ENCODE peak calls at places on chromosomes 1 and 21, in ten cellular contexts. D is kidney, M is endodermal cell, O is PC-3, V is SK-N-SH, X is left ventricle myocardium inferior, E is Caco-2, G is upper lobe of left lung, W is breast epithelium, I is heart left ventricle. L is an unnamed sample.

GRCh38 chr21:36408568-36408967 is 23.4 kb downstream of the CHAF1B start:
- DNase-seq in X (no peak), M (no peak), W (no peak), O (no peak), G (no peak), V (no peak), D (no peak), I (no peak), E (no peak), L (no peak)

GRCh38 chr1:2393471-2393877 is 1.8 kb downstream of the RER1 start:
- DNase-seq in V (no peak), D (peak), G (no peak), E (no peak), I (no peak), O (no peak), W (no peak), M (no peak), X (no peak), L (no peak)

GRCh38 chr1:63732666-63733065 is 41.2 kb upstream of the ROR1 start:
- DNase-seq in E (no peak), X (no peak), W (no peak), G (no peak), V (no peak), O (no peak), M (no peak), D (no peak), I (no peak), L (no peak)

GRCh38 chr1:153790282-153790995 is 15.2 kb downstream of the SLC27A3 start:
- DNase-seq in E (no peak), V (no peak), D (peak), X (peak), W (peak), M (no peak), I (peak), G (no peak), O (no peak), L (no peak)

GRCh38 chr1:25004355-25004754 is 74.3 kb upstream of the RUNX3 start:
- DNase-seq in W (no peak), D (no peak), E (no peak), I (no peak), G (no peak), X (no peak), V (no peak), O (no peak), M (no peak), L (no peak)

GRCh38 chr1:22861764-22862440 is 110.8 kb downstream of the LACTBL1 start:
- DNase-seq in X (no peak), G (no peak), O (peak), E (peak), M (peak), I (no peak), V (peak), W (no peak), D (no peak), L (no peak)

GRCh38 chr1:204147392-204148097 is 4.3 kb downstream of the ETNK2 start:
- DNase-seq in G (no peak), V (no peak), I (no peak), X (no peak), D (no peak), W (no peak), E (no peak), M (peak), O (no peak), L (no peak)

GRCh38 chr1:156717411-156717810 is 10.9 kb upstream of the METTL25B start:
- DNase-seq in I (no peak), M (no peak), G (no peak), W (no peak), X (no peak), D (no peak), V (no peak), O (no peak), E (no peak), L (no peak)

GRCh38 chr1:11692899-11693590 is 1.5 kb downstream of the DRAXIN start:
- DNase-seq in I (no peak), M (no peak), G (no peak), X (no peak), V (no peak), E (no peak), D (no peak), W (peak), O (peak), L (no peak)

GRCh38 chr1:117436528-117436927 is 69.3 kb downstream of the MAN1A2 start:
- DNase-seq in I (no peak), M (no peak), X (no peak), G (no peak), E (no peak), W (no peak), O (no peak), D (no peak), V (no peak), L (no peak)

GRCh38 chr1:22039594-22040347 is 12.7 kb upstream of the CDC42 start:
- DNase-seq in O (peak), W (no peak), D (peak), E (no peak), G (no peak), V (no peak), M (peak), I (peak), X (peak), L (no peak)

GRCh38 chr1:172277277-172277676 is 143.2 kb upstream of the C1orf105 start:
- DNase-seq in M (no peak), E (no peak), X (no peak), W (no peak), V (no peak), G (no peak), I (no peak), O (no peak), D (no peak), L (no peak)

GRCh38 chr1:29425656-29426055 is 189.3 kb downstream of the PTPRU start:
- DNase-seq in E (no peak), G (no peak), I (no peak), D (no peak), O (no peak), V (no peak), W (no peak), X (no peak), M (no peak), L (no peak)

GRCh38 chr1:168789501-168789900 is 60.5 kb upstream of the DPT start:
- DNase-seq in W (no peak), O (no peak), E (no peak), V (no peak), I (no peak), D (no peak), G (no peak), X (no peak), M (no peak), L (no peak)

GRCh38 chr1:182299728-182300581 is 91.6 kb downstream of the GLUL start:
- DNase-seq in W (no peak), E (peak), I (peak), D (no peak), G (no peak), X (peak), O (no peak), M (peak), V (peak), L (no peak)

GRCh38 chr1:29624320-29624719 is 388.0 kb downstream of the PTPRU start:
- DNase-seq in I (no peak), G (no peak), E (no peak), V (no peak), D (no peak), O (no peak), X (no peak), W (no peak), M (no peak), L (no peak)

GRCh38 chr1:17834561-17835100 is 79.5 kb downstream of the ACTL8 start:
- DNase-seq in W (no peak), V (peak), D (peak), O (no peak), I (no peak), E (no peak), M (peak), X (no peak), G (no peak), L (no peak)

GRCh38 chr1:107339775-107340174 is 198.9 kb downstream of the NTNG1 start:
- DNase-seq in W (no peak), V (no peak), E (no peak), M (no peak), I (no peak), G (no peak), O (no peak), D (no peak), X (no peak), L (no peak)

GRCh38 chr1:93977546-93977945 is 68.3 kb upstream of the GCLM start:
- DNase-seq in W (no peak), E (no peak), D (no peak), I (no peak), G (no peak), X (no peak), M (no peak), O (peak), V (no peak), L (no peak)

GRCh38 chr1:159141584-159142518 is 29.6 kb upstream of the CADM3 start:
- DNase-seq in V (peak), W (no peak), O (peak), E (no peak), D (no peak), I (no peak), M (peak), X (no peak), G (no peak), L (no peak)

GRCh38 chr1:158999301-159000069 is 10.2 kb upstream of the IFI16 start:
- DNase-seq in E (no peak), X (peak), O (peak), W (peak), I (peak), G (no peak), M (peak), V (no peak), D (peak), L (no peak)

GRCh38 chr21:31173881-31174555 is 135.7 kb upstream of the KRTAP19-8 start:
- DNase-seq in W (no peak), O (no peak), I (peak), D (no peak), V (peak), X (peak), M (no peak), E (no peak), G (peak), L (no peak)

GRCh38 chr1:23344987-23345472 is 946 bp upstream of the HNRNPR start:
- DNase-seq in M (no peak), O (no peak), D (no peak), I (no peak), X (no peak), W (no peak), G (no peak), V (peak), E (peak), L (no peak)

GRCh38 chr1:212949771-212950170 is 570 bp upstream of the VASH2 start:
- DNase-seq in I (no peak), G (no peak), M (no peak), V (no peak), W (no peak), E (no peak), X (no peak), D (no peak), O (no peak), L (no peak)
- H3K4me3 ChIP-seq in I (peak), G (no peak), M (peak), V (peak), W (peak), E (peak), X (peak), D (peak), O (peak), L (peak)

GRCh38 chr21:45419162-45419561 is 14.2 kb downstream of the COL18A1 start:
- DNase-seq in M (no peak), O (no peak), E (no peak), I (no peak), G (peak), X (peak), D (peak), W (no peak), V (no peak), L (no peak)
- H3K4me3 ChIP-seq in M (no peak), O (no peak), E (no peak), I (no peak), G (no peak), X (no peak), D (peak), W (no peak), V (no peak), L (no peak)

GRCh38 chr1:103854279-103854678 is 104.6 kb downstream of the AMY1C start:
- DNase-seq in V (no peak), W (no peak), D (no peak), X (no peak), O (no peak), M (no peak), E (no peak), G (no peak), I (no peak), L (no peak)

DNA sequence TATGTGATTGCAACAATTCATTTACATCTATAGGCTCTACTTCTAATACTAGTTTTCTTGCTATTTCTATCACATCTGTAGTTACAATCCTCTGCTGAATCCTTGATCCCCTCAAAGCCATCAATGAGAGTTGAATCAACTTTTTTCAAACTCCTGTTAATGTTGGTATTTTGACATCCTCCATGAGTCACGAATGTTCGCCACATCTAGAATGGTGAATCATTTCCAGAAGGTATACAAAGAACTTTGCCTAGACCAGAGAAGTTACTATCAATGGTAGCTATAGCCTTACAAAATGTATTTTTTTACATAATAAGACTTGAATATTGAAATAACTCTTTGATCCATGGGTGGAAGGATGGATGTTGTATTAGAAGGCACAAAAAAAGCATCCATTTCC is 110.0 kb downstream of the AMY1C start:
- DNase-seq in G (no peak), M (no peak), X (no peak), V (no peak), I (no peak), O (peak), E (no peak), W (no peak), D (no peak), L (no peak)
- H3K4me3 ChIP-seq in G (no peak), M (no peak), X (no peak), V (no peak), I (no peak), O (no peak), E (no peak), W (no peak), D (no peak), L (no peak)

DNA sequence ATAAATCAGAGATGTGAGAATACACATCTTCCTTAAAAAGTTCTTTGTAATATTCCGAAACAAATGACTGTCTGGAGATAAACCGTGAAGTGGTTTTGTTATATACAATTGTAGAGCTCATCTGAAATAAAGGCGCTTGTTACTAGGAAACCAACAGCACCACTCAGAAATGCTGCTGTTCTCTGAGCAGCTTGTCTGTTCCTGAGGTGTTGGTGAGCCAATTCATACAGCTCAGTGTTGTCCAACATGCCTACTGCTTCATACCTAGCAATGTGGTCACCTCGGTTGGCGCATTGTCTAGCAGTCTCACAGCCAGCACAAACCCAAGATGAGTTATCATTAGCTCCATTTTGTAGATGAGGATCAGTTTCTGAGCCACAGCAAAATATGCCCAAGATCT is 44.4 kb downstream of the GFI1 start:
- DNase-seq in G (no peak), V (no peak), M (no peak), X (no peak), W (no peak), I (no peak), D (no peak), E (peak), O (no peak), L (no peak)
- H3K4me3 ChIP-seq in G (no peak), V (no peak), M (no peak), X (no peak), W (no peak), I (no peak), D (no peak), E (peak), O (no peak), L (no peak)

GRCh38 chr1:112701227-112702066 is 5.5 kb downstream of the RHOC start:
- DNase-seq in G (peak), M (no peak), W (no peak), I (peak), X (no peak), V (no peak), O (no peak), D (peak), E (no peak), L (no peak)
- H3K4me3 ChIP-seq in G (no peak), M (no peak), W (peak), I (no peak), X (peak), V (no peak), O (peak), D (no peak), E (no peak), L (no peak)

DNA sequence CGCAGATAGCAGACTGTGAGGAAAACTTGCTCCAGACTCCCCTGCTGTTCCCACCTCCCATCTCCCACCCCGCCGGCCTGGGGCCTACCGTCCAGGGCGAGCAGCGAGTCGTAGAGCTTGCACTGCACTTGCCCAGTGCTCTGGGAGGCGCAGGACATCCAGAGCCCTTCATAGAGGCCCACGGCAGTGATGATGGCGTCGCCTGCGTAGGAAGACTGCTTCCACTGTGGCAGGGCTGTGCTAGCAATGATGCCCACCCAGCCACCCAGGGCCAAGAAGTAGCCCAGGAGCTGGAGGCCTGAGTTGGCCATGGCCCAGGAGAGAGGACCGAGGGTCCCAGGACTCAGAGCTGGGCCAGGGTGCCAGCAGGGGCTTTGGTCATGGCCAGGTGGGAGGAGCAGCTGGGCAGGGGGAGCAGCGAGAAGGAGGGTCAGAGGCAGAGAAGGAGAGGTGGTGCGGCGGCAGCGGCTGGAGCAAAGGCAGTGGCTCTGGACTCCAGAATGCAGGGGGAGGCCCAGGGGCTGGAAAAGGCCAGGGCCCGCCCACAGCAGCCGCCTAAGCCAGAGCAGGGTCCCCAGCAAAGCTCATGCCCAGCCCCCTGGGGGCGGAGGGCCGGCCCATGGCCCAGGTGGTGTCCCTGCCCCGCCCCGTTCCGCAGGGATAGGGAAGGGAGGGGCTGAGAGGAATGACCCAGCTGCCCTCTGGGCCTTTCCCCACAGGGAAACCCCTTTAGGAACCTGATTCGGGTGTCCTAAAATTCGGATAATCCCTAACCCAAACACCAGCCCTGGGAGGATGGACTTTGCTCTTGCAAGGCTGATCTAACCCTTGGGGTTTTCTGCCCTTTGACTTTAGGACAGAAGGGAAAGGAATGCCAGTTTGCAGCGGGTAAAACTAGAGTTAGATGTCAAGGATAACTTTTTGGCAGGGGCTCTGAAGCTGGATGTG is at the start of gene CLDN19:
- DNase-seq in O (no peak), D (peak), E (peak), M (peak), V (peak), I (no peak), X (no peak), W (no peak), G (peak), L (no peak)
- H3K4me3 ChIP-seq in O (no peak), D (peak), E (peak), M (peak), V (no peak), I (no peak), X (no peak), W (peak), G (no peak), L (no peak)